ENCODE peak calls at places on chromosomes 12 and 14, in five cellular contexts. J, M, D, S and Q are unnamed samples.

GRCh38 chr12:108663324-108664015 is 29.8 kb upstream of the SELPLG start:
- DNase-seq in J (no peak), M (no peak), S (no peak), D (no peak), Q (no peak)

GRCh38 chr12:12350868-12351463 is 924 bp upstream of the MANSC1 start:
- DNase-seq in J (no peak), D (no peak), M (no peak), S (no peak), Q (no peak)

GRCh38 chr12:101655400-101655799 is 42.0 kb upstream of the CHPT1 start:
- DNase-seq in D (no peak), M (no peak), S (no peak), J (no peak), Q (no peak)

GRCh38 chr14:58635041-58635440 is 2.7 kb upstream of the DACT1 start:
- DNase-seq in S (no peak), D (no peak), J (no peak), M (no peak), Q (no peak)

GRCh38 chr12:116157845-116158267 is 119.6 kb downstream of the MED13L start:
- DNase-seq in M (no peak), D (no peak), J (no peak), S (no peak), Q (peak)

GRCh38 chr14:58637391-58638230 is at the start of gene DACT1:
- DNase-seq in S (peak), J (peak), D (peak), M (peak), Q (peak)

GRCh38 chr14:33934938-33935337 is 15.9 kb downstream of the EGLN3 start:
- DNase-seq in D (no peak), S (no peak), J (no peak), M (no peak), Q (no peak)

GRCh38 chr12:71876400-71876799 is 36.8 kb downstream of the TBC1D15 start:
- DNase-seq in M (no peak), S (no peak), J (no peak), D (no peak), Q (peak)

GRCh38 chr14:59803052-59803451 is 67.5 kb downstream of the RTN1 start:
- DNase-seq in D (no peak), J (no peak), M (no peak), S (no peak), Q (no peak)

GRCh38 chr12:118850244-118850825 is 131.0 kb upstream of the SRRM4 start:
- DNase-seq in M (no peak), D (no peak), J (no peak), S (no peak), Q (peak)

GRCh38 chr14:20976291-20976690 is 13.5 kb upstream of the METTL17 start:
- DNase-seq in M (no peak), D (no peak), J (no peak), S (no peak), Q (no peak)

GRCh38 chr12:46891306-46891705 is 65.5 kb upstream of the SLC38A4 start:
- DNase-seq in M (peak), J (no peak), D (no peak), S (no peak), Q (peak)

GRCh38 chr12:6266431-6267006 is 44.0 kb upstream of the PLEKHG6 start:
- DNase-seq in D (no peak), M (no peak), S (no peak), J (no peak), Q (no peak)

GRCh38 chr14:54572316-54572715 is 5.4 kb downstream of the SAMD4A start:
- DNase-seq in S (peak), M (peak), D (no peak), J (no peak), Q (peak)

GRCh38 chr12:111932241-111932640 is 80.7 kb downstream of the TMEM116 start:
- DNase-seq in S (no peak), J (no peak), D (no peak), M (no peak), Q (no peak)

GRCh38 chr12:122646568-122647220 is 56.5 kb downstream of the HCAR2 start:
- DNase-seq in J (peak), S (no peak), D (peak), M (peak), Q (no peak)

GRCh38 chr12:49806321-49806813 is 21.8 kb downstream of the NCKAP5L start:
- DNase-seq in D (no peak), J (no peak), S (no peak), M (no peak), Q (no peak)

GRCh38 chr14:94029671-94030203 is 3.6 kb downstream of the OTUB2 start:
- DNase-seq in M (no peak), J (no peak), S (no peak), D (no peak), Q (no peak)

GRCh38 chr12:116331876-116332275 is 54.4 kb upstream of the MED13L start:
- DNase-seq in J (no peak), M (no peak), D (no peak), S (no peak), Q (no peak)

GRCh38 chr12:113819495-113819894 is 146.6 kb downstream of the RBM19 start:
- DNase-seq in J (no peak), D (no peak), S (no peak), M (no peak), Q (no peak)

GRCh38 chr12:28966049-28966778 is 182.9 kb upstream of the FAR2 start:
- DNase-seq in D (no peak), J (no peak), S (no peak), M (peak), Q (no peak)

GRCh38 chr12:132950844-132951535 is 5.1 kb downstream of the ZNF605 start:
- DNase-seq in S (no peak), M (no peak), D (no peak), J (no peak), Q (no peak)